ENCODE peak calls at places on chromosomes 11 and 22, in ten cellular contexts. M is ELR; I is HEK293T; O is anterior cingulate cortex; K is NCI-H460; B is astrocyte; R is progenitor cell of endocrine pancreas; G is activated CD4-positive, alpha-beta T cell treated with anti-CD3 and anti-CD28 coated beads for 24 hours; S is heart right ventricle; F is effector CD4-positive, alpha-beta T cell. A is an unnamed sample.
A peak's percentile ranks its signal among the peaks of the same experiment; 100 is the strongest.

GRCh38 chr11:63911440-63911839 is 5.5 kb downstream of the RCOR2 start:
- DNase-seq in M (no peak), I (no peak), O (no peak), K (no peak), B (no peak), R (no peak), G (no peak), S (no peak), F (no peak), A (no peak)

GRCh38 chr11:94922675-94923347 is 50.5 kb downstream of the CWC15 start:
- DNase-seq in M (no peak), I (no peak), O (no peak), K (no peak), B (no peak), R (no peak), G (no peak), S (no peak), F (no peak), A (no peak)

GRCh38 chr11:68271023-68271780 is 571 bp downstream of the C11orf24 start:
- DNase-seq in M (peak; percentile 91), I (peak; percentile 82), O (peak; percentile 36), K (peak; percentile 49), B (peak; percentile 77), R (peak; percentile 25), G (peak; percentile 45), S (peak; percentile 61), F (peak; percentile 45), A (no peak)

GRCh38 chr11:61706452-61707400 is 26.5 kb downstream of the DAGLA start:
- DNase-seq in M (no peak), I (no peak), O (no peak), K (no peak), B (no peak), R (no peak), G (no peak), S (no peak), F (no peak), A (no peak)

GRCh38 chr11:16945671-16946469 is 68.3 kb downstream of the PLEKHA7 start:
- DNase-seq in M (peak; percentile 69), I (peak; percentile 70), O (peak; percentile 53), K (peak; percentile 45), B (peak; percentile 26), R (peak; percentile 30), G (no peak), S (peak; percentile 46), F (no peak), A (peak; percentile 70)

GRCh38 chr11:114812698-114813097 is 134.4 kb downstream of the NXPE2 start:
- DNase-seq in M (no peak), I (no peak), O (no peak), K (no peak), B (no peak), R (no peak), G (no peak), S (no peak), F (no peak), A (no peak)

GRCh38 chr11:6621711-6622211 is 2.5 kb upstream of the TPP1 start:
- DNase-seq in M (no peak), I (no peak), O (no peak), K (no peak), B (no peak), R (no peak), G (no peak), S (no peak), F (no peak), A (no peak)

GRCh38 chr11:125990244-125990643 is 44.4 kb downstream of the VSIG10L2 start:
- DNase-seq in M (no peak), I (no peak), O (peak; percentile 11), K (no peak), B (peak; percentile 82), R (no peak), G (no peak), S (peak; percentile 48), F (no peak), A (no peak)

GRCh38 chr11:76629133-76629852 is 41.3 kb downstream of the LRRC32 start:
- DNase-seq in M (peak; percentile 55), I (no peak), O (no peak), K (no peak), B (no peak), R (no peak), G (no peak), S (peak; percentile 84), F (peak; percentile 16), A (no peak)

GRCh38 chr22:43622886-43623285 is 189.2 kb downstream of the EFCAB6 start:
- DNase-seq in M (no peak), I (no peak), O (no peak), K (no peak), B (no peak), R (no peak), G (no peak), S (no peak), F (no peak), A (no peak)

GRCh38 chr11:65506770-65507485 is 8.1 kb downstream of the MALAT1 start:
- DNase-seq in M (peak; percentile 75), I (no peak), O (peak; percentile 78), K (no peak), B (peak; percentile 61), R (no peak), G (no peak), S (no peak), F (no peak), A (no peak)

GRCh38 chr22:44287121-44287693 is 25.5 kb downstream of the SHISAL1 start:
- DNase-seq in M (no peak), I (no peak), O (no peak), K (no peak), B (no peak), R (no peak), G (no peak), S (no peak), F (no peak), A (no peak)

GRCh38 chr11:35794850-35795249 is 132.3 kb downstream of the TRIM44 start:
- DNase-seq in M (peak; percentile 92), I (no peak), O (no peak), K (no peak), B (peak; percentile 75), R (no peak), G (no peak), S (no peak), F (no peak), A (no peak)